ENCODE peak calls at places on chromosomes 4 and X, in ten cellular contexts. Q is psoas muscle; J is osteocyte; K is GM13977; H is esophagus squamous epithelium; M is adrenal gland; A is CD8-positive, alpha-beta T cell; S is Peyer's patch; P is AG09319; B is coronary artery. L is an unnamed sample.

GRCh38 chrX:73855546-73855945 is 292.5 kb downstream of the CHIC1 start:
- DNase-seq in Q (peak), J (no peak), K (peak), H (no peak), M (peak), A (peak), S (peak), P (peak), B (peak), L (no peak)

GRCh38 chrX:120244735-120245498 is 5.7 kb upstream of the ZBTB33 start:
- DNase-seq in Q (peak), J (peak), K (peak), H (peak), M (peak), A (peak), S (peak), P (peak), B (peak), L (peak)

GRCh38 chrX:11438767-11439166 is 145.6 kb downstream of the AMELX start:
- DNase-seq in Q (no peak), J (no peak), K (no peak), H (no peak), M (no peak), A (no peak), S (no peak), P (no peak), B (no peak), L (no peak)

GRCh38 chr4:68416591-68416990 is 30.7 kb upstream of the TMPRSS11E start:
- DNase-seq in Q (no peak), J (no peak), K (no peak), H (no peak), M (no peak), A (no peak), S (no peak), P (no peak), B (no peak), L (no peak)

GRCh38 chr4:182175788-182176519 is 67.2 kb upstream of the TENM3 start:
- DNase-seq in Q (no peak), J (no peak), K (no peak), H (no peak), M (no peak), A (no peak), S (no peak), P (no peak), B (no peak), L (no peak)

GRCh38 chr4:87633239-87633638 is 16.8 kb upstream of the DMP1 start:
- DNase-seq in Q (no peak), J (no peak), K (no peak), H (no peak), M (no peak), A (no peak), S (no peak), P (no peak), B (no peak), L (no peak)

GRCh38 chr4:136644279-136644678 is 888.0 kb downstream of the PCDH18 start:
- DNase-seq in Q (no peak), J (no peak), K (no peak), H (no peak), M (no peak), A (no peak), S (no peak), P (no peak), B (no peak), L (no peak)

GRCh38 chr4:182240161-182241130 is 2.8 kb upstream of the TENM3 start:
- DNase-seq in Q (no peak), J (no peak), K (no peak), H (no peak), M (peak), A (no peak), S (no peak), P (no peak), B (no peak), L (no peak)

GRCh38 chr4:628821-629635 is 3.7 kb downstream of the PDE6B start:
- DNase-seq in Q (no peak), J (no peak), K (no peak), H (no peak), M (no peak), A (no peak), S (no peak), P (no peak), B (no peak), L (no peak)

GRCh38 chr4:100511906-100512305 is 5.9 kb downstream of the EMCN start:
- DNase-seq in Q (no peak), J (no peak), K (no peak), H (no peak), M (no peak), A (no peak), S (no peak), P (no peak), B (no peak), L (no peak)

GRCh38 chr4:26701786-26702227 is 117.9 kb downstream of the TBC1D19 start:
- DNase-seq in Q (no peak), J (no peak), K (no peak), H (no peak), M (no peak), A (no peak), S (no peak), P (no peak), B (no peak), L (no peak)

GRCh38 chr4:24912252-24913098 is at the start of gene CCDC149:
- DNase-seq in Q (peak), J (peak), K (peak), H (no peak), M (peak), A (no peak), S (peak), P (peak), B (peak), L (peak)

GRCh38 chrX:16586371-16587112 is 63.4 kb upstream of the S100G start:
- DNase-seq in Q (no peak), J (no peak), K (no peak), H (no peak), M (no peak), A (no peak), S (no peak), P (no peak), B (no peak), L (no peak)

GRCh38 chr4:152382057-152382785 is 153.7 kb downstream of the FBXW7 start:
- DNase-seq in Q (no peak), J (no peak), K (no peak), H (no peak), M (no peak), A (no peak), S (no peak), P (no peak), B (no peak), L (no peak)

GRCh38 chr4:106704253-106704870 is 331.8 kb downstream of the DKK2 start:
- DNase-seq in Q (no peak), J (no peak), K (no peak), H (no peak), M (no peak), A (no peak), S (no peak), P (no peak), B (no peak), L (no peak)

GRCh38 chr4:127540497-127541026 is 92.2 kb upstream of the INTU start:
- DNase-seq in Q (no peak), J (no peak), K (no peak), H (no peak), M (no peak), A (no peak), S (no peak), P (no peak), B (no peak), L (no peak)

GRCh38 chr4:75985116-75985515 is 5.6 kb downstream of the SDAD1 start:
- DNase-seq in Q (no peak), J (no peak), K (no peak), H (no peak), M (no peak), A (no peak), S (no peak), P (peak), B (no peak), L (no peak)

GRCh38 chr4:148007303-148007702 is 275.4 kb downstream of the ARHGAP10 start:
- DNase-seq in Q (no peak), J (no peak), K (no peak), H (no peak), M (peak), A (no peak), S (no peak), P (peak), B (no peak), L (no peak)

GRCh38 chr4:24792552-24792951 is 2.8 kb upstream of the SOD3 start:
- DNase-seq in Q (no peak), J (peak), K (no peak), H (no peak), M (no peak), A (no peak), S (no peak), P (no peak), B (no peak), L (no peak)

GRCh38 chrX:120755066-120755846 is 120.4 kb downstream of the CT47B1 start:
- DNase-seq in Q (no peak), J (no peak), K (no peak), H (peak), M (no peak), A (no peak), S (no peak), P (no peak), B (no peak), L (no peak)

GRCh38 chr4:52001616-52002015 is 18.5 kb downstream of the LRRC66 start:
- DNase-seq in Q (no peak), J (no peak), K (no peak), H (no peak), M (no peak), A (no peak), S (no peak), P (no peak), B (no peak), L (no peak)

GRCh38 chrX:114800719-114801118 is 216.7 kb downstream of the IL13RA2 start:
- DNase-seq in Q (no peak), J (no peak), K (no peak), H (no peak), M (no peak), A (no peak), S (no peak), P (peak), B (no peak), L (no peak)

GRCh38 chr4:124918559-124919122 is 206.1 kb upstream of the ANKRD50 start:
- DNase-seq in Q (no peak), J (no peak), K (no peak), H (no peak), M (no peak), A (no peak), S (no peak), P (no peak), B (no peak), L (no peak)

GRCh38 chr4:141410839-141411238 is 190.1 kb downstream of the ZNF330 start:
- DNase-seq in Q (no peak), J (no peak), K (no peak), H (no peak), M (no peak), A (no peak), S (no peak), P (peak), B (no peak), L (no peak)

GRCh38 chrX:19811807-19812604 is 75.4 kb downstream of the SH3KBP1 start:
- DNase-seq in Q (no peak), J (no peak), K (no peak), H (no peak), M (no peak), A (no peak), S (no peak), P (no peak), B (peak), L (no peak)

GRCh38 chr4:187172340-187172761 is 448.7 kb upstream of the FAT1 start:
- DNase-seq in Q (no peak), J (no peak), K (no peak), H (no peak), M (no peak), A (no peak), S (no peak), P (peak), B (no peak), L (no peak)

GRCh38 chr4:168586926-168587325 is 90.1 kb downstream of the PALLD start:
- DNase-seq in Q (no peak), J (no peak), K (no peak), H (no peak), M (no peak), A (no peak), S (no peak), P (no peak), B (no peak), L (no peak)

GRCh38 chrX:48521353-48522243 is at the start of gene EBP:
- DNase-seq in Q (peak), J (peak), K (peak), H (peak), M (peak), A (peak), S (peak), P (peak), B (peak), L (peak)

GRCh38 chr4:122100508-122100907 is 51.6 kb upstream of the BLTP1 start:
- DNase-seq in Q (no peak), J (no peak), K (no peak), H (no peak), M (no peak), A (no peak), S (no peak), P (no peak), B (no peak), L (no peak)

GRCh38 chr4:41177016-41177415 is 37.3 kb downstream of the APBB2 start:
- DNase-seq in Q (no peak), J (no peak), K (no peak), H (no peak), M (no peak), A (no peak), S (no peak), P (no peak), B (no peak), L (no peak)

GRCh38 chrX:47814853-47815252 is 21.8 kb upstream of the ZNF81 start:
- DNase-seq in Q (no peak), J (no peak), K (no peak), H (no peak), M (no peak), A (no peak), S (no peak), P (no peak), B (no peak), L (no peak)

GRCh38 chr4:40915318-40916217 is 165.8 kb downstream of the NSUN7 start:
- DNase-seq in Q (no peak), J (no peak), K (no peak), H (no peak), M (no peak), A (no peak), S (no peak), P (no peak), B (no peak), L (no peak)

GRCh38 chr4:87069037-87069742 is 134.4 kb downstream of the AFF1 start:
- DNase-seq in Q (no peak), J (no peak), K (no peak), H (no peak), M (no peak), A (no peak), S (no peak), P (no peak), B (no peak), L (no peak)

GRCh38 chr4:3756343-3757059 is 9.7 kb upstream of the ADRA2C start:
- DNase-seq in Q (no peak), J (no peak), K (no peak), H (no peak), M (no peak), A (no peak), S (no peak), P (no peak), B (no peak), L (no peak)

GRCh38 chrX:17464196-17464595 is 89.2 kb downstream of the NHS start:
- DNase-seq in Q (no peak), J (no peak), K (no peak), H (no peak), M (no peak), A (no peak), S (no peak), P (no peak), B (no peak), L (no peak)

GRCh38 chr4:147368948-147369347 is 111.9 kb upstream of the EDNRA start:
- DNase-seq in Q (no peak), J (no peak), K (no peak), H (no peak), M (no peak), A (no peak), S (no peak), P (no peak), B (no peak), L (no peak)

GRCh38 chr4:78059524-78059889 is 2.4 kb downstream of the FRAS1 start:
- DNase-seq in Q (peak), J (no peak), K (peak), H (no peak), M (peak), A (no peak), S (peak), P (peak), B (no peak), L (no peak)

GRCh38 chrX:20531667-20532066 is 265.0 kb upstream of the RPS6KA3 start:
- DNase-seq in Q (no peak), J (no peak), K (no peak), H (no peak), M (no peak), A (no peak), S (no peak), P (no peak), B (no peak), L (no peak)

DNA sequence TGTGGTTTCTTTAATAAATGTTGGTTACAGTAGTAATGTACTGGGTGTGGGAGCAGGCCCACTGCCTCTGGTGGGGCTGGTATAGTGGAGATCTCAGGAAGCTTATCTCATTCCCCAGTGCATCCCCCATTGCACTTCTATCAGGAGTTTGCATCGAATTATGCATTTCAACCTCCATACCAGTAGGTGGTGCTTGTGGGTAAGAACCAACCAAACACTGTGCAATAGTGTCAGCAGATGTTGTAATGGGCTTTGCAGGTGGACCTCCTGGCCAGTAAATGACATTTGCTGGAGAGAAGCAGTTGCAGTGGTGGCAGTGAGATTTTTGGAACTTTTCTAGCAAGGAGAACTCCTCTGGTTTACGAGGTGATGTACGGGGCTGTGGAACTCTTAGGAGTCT is 150.6 kb downstream of the POU3F4 start:
- DNase-seq in Q (no peak), J (no peak), K (peak), H (no peak), M (no peak), A (no peak), S (no peak), P (no peak), B (no peak), L (no peak)
- TF ChIP-seq CTCF in Q (no peak), J (no peak), K (peak), H (no peak), M (no peak), A (no peak), S (no peak), P (no peak), B (no peak), L (peak)

DNA sequence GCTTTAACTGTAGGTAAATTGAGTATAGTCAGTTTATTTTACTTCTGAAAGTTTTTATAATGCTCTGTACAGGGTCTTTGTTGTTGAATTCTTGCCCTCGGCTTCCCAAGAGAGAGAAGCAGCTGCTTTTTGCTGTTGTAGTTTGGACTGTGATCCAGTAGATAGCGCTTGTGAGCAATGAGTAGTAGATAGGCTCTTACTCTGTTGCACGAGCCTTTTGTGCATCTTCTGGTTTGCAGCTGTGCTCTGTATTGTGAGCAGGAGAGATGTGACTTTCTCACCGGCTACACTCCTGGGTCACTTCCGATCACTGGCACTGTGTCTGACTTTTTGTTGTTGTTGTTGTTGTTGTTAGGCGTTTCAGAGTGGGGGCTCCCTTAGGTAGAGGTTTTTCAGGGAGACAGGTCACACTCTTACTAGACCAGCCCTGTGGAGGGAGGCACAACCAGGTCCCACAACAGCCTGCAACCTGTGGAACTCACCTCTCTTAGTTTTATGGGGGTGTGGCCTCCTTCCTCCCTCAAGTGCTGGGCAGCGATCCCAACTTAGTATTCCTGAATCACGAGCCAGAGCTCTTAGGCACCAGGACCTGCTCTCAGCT is 822.1 kb upstream of the GALNTL6 start:
- DNase-seq in Q (no peak), J (no peak), K (peak), H (no peak), M (no peak), A (no peak), S (no peak), P (no peak), B (no peak), L (no peak)
- TF ChIP-seq CTCF in Q (no peak), J (peak), K (peak), H (no peak), M (no peak), A (no peak), S (no peak), P (no peak), B (no peak), L (peak)

GRCh38 chr4:176566769-176567168 is 226.0 kb downstream of the VEGFC start:
- DNase-seq in Q (no peak), J (no peak), K (no peak), H (no peak), M (no peak), A (no peak), S (no peak), P (no peak), B (no peak), L (no peak)

GRCh38 chr4:176565044-176565443 is 227.7 kb downstream of the VEGFC start:
- DNase-seq in Q (no peak), J (no peak), K (no peak), H (no peak), M (no peak), A (no peak), S (no peak), P (no peak), B (no peak), L (no peak)

GRCh38 chr4:176563591-176563990 is 229.1 kb downstream of the VEGFC start:
- DNase-seq in Q (no peak), J (no peak), K (no peak), H (no peak), M (no peak), A (no peak), S (no peak), P (peak), B (no peak), L (no peak)

GRCh38 chr4:176575141-176575731 is 217.5 kb downstream of the VEGFC start:
- DNase-seq in Q (no peak), J (no peak), K (no peak), H (no peak), M (no peak), A (no peak), S (no peak), P (no peak), B (no peak), L (no peak)

DNA sequence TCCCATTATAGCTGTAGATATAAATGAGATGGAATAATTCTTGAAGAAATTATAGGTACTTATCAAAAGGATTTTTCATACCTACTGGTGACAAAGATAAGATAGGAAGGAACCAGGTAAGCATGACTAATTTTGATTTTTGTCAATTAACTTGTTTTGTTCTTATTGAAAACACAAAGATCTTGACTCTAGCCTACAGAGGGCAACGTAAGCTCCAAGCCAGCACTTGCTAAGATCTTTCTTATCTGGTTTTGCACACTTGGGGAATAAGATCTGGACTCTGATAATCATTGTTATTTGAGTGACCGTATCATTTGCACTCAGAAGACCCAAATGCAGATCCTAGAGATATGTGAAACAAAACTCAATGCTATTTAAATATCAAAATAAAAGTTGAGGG is 223.4 kb downstream of the VEGFC start:
- DNase-seq in Q (no peak), J (no peak), K (no peak), H (no peak), M (no peak), A (no peak), S (no peak), P (no peak), B (no peak), L (no peak)
- TF ChIP-seq CTCF in Q (no peak), J (peak), K (no peak), H (no peak), M (no peak), A (no peak), S (no peak), P (peak), B (no peak), L (no peak)

DNA sequence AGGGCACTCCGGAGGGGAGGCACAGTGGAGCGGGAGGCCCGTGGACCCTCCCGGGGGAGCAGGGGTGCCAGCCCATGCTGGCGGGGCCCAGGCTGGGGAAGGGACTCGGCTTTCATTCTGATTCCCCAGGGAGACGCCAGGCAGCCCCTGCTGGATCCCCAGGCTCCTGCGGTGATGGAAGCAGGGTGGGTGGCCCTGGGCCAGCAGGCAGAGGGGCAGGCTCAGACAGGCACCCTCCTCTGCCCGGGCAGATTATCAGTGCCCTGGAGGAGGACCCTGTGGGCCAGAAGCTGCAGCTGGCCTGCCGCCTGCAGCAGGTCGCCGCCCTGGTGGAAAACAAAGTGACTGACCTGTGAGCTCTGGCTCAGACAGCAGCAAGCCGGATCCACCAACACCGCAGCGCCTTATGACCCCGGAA is 2.1 kb upstream of the SRPK3 start:
- DNase-seq in Q (peak), J (no peak), K (no peak), H (no peak), M (no peak), A (no peak), S (no peak), P (no peak), B (no peak), L (no peak)
- TF ChIP-seq CTCF in Q (peak), J (no peak), K (peak), H (no peak), M (no peak), A (no peak), S (no peak), P (no peak), B (no peak), L (peak)